ENCODE peak calls at places on chromosomes 4 and X, in ten cellular contexts. A is iPS DF 6.9; W is activated CD4-positive, alpha-beta T cell treated with anti-CD3 and anti-CD28 coated beads for 36 hours; I is sciatic nerve; X is GM20000; C is Right ventricle myocardium inferior; B is Caco-2; K is stimulated activated CD4-positive, alpha-beta T cell treated with anti-CD3 and anti-CD28 coated beads, Interleukin-2, amount 100 ng/mL, for 48 hours; V is cardiac muscle cell; S is lower lobe of right lung. P is an unnamed sample.

GRCh38 chr4:182369211-182369610 is 126.0 kb downstream of the TENM3 start:
- DNase-seq in K (no peak), A (no peak), X (no peak), C (no peak), I (no peak), W (no peak), V (no peak), B (no peak), S (no peak), P (no peak)

GRCh38 chr4:717601-718320 is 12.1 kb downstream of the PCGF3 start:
- DNase-seq in A (no peak), X (no peak), I (no peak), K (no peak), C (peak), W (no peak), S (no peak), B (no peak), V (no peak), P (no peak)

GRCh38 chrX:132092439-132093065 is 35.3 kb downstream of the FRMD7 start:
- DNase-seq in V (peak), S (peak), C (no peak), X (peak), A (peak), B (peak), I (peak), W (peak), K (peak), P (peak)

GRCh38 chr4:182206916-182207315 is 36.3 kb upstream of the TENM3 start:
- DNase-seq in B (no peak), K (no peak), V (no peak), W (no peak), C (no peak), X (no peak), S (no peak), I (no peak), A (no peak), P (no peak)

GRCh38 chrX:107576841-107577240 is 51.5 kb upstream of the PRPS1 start:
- DNase-seq in V (no peak), I (no peak), W (peak), K (no peak), S (no peak), X (no peak), A (no peak), B (no peak), C (no peak), P (no peak)

GRCh38 chr4:112311516-112311915 is 14.3 kb downstream of the ALPK1 start:
- DNase-seq in W (no peak), X (no peak), K (no peak), V (no peak), A (no peak), S (no peak), B (no peak), I (no peak), C (no peak), P (no peak)

GRCh38 chrX:134551365-134552095 is 91.6 kb downstream of the HPRT1 start:
- DNase-seq in I (no peak), W (no peak), C (no peak), S (no peak), X (no peak), B (no peak), A (no peak), V (no peak), K (no peak), P (no peak)

GRCh38 chr4:17544205-17544604 is 29.2 kb downstream of the CLRN2 start:
- DNase-seq in V (no peak), C (no peak), S (no peak), A (no peak), B (no peak), W (no peak), I (no peak), X (no peak), K (no peak), P (no peak)

GRCh38 chr4:8201341-8201781 is 2.3 kb downstream of the SH3TC1 start:
- DNase-seq in X (peak), V (no peak), S (no peak), K (no peak), I (no peak), W (peak), B (no peak), C (no peak), A (no peak), P (no peak)

GRCh38 chr4:110854021-110854678 is 231.3 kb upstream of the PITX2 start:
- DNase-seq in A (no peak), K (no peak), W (no peak), V (no peak), I (no peak), C (no peak), S (no peak), X (no peak), B (no peak), P (no peak)

GRCh38 chrX:46803140-46803539 is 33.7 kb upstream of the RP2 start:
- DNase-seq in S (no peak), A (no peak), K (no peak), I (no peak), W (peak), V (no peak), C (no peak), X (no peak), B (peak), P (no peak)